ENCODE peak calls at places on chromosomes 16 and 17, in ten cellular contexts. U, N, I, A, X, C, Z, B, W and J are unnamed samples.

GRCh38 chr16:79613009-79613408 is 12.5 kb upstream of the MAF start:
- DNase-seq in I (no peak), A (no peak), B (no peak), N (peak; percentile 61), X (no peak), C (no peak), Z (no peak), U (peak; percentile 52), W (no peak), J (peak; percentile 41)

GRCh38 chr17:57480438-57481196 is 224.3 kb downstream of the MSI2 start:
- DNase-seq in N (peak; percentile 94), I (no peak), B (peak; percentile 89), Z (peak; percentile 19), W (no peak), U (peak; percentile 77), C (no peak), A (no peak), X (no peak), J (peak; percentile 4)

GRCh38 chr16:11685844-11686618 is 17.8 kb downstream of the SNN start:
- DNase-seq in C (no peak), W (no peak), A (peak; percentile 65), U (no peak), Z (no peak), B (peak; percentile 52), N (no peak), I (no peak), X (no peak), J (no peak)

GRCh38 chr17:7177210-7177953 is 1.8 kb downstream of the ASGR1 start:
- DNase-seq in N (peak; percentile 62), C (peak; percentile 64), W (peak; percentile 73), X (peak; percentile 66), U (no peak), B (peak; percentile 74), A (peak; percentile 89), Z (peak; percentile 54), I (no peak), J (peak; percentile 66)

GRCh38 chr17:21455761-21456160 is 79.6 kb downstream of the KCNJ12 start:
- DNase-seq in U (no peak), W (no peak), I (no peak), B (no peak), N (no peak), Z (no peak), C (no peak), A (no peak), X (no peak), J (no peak)

GRCh38 chr16:88747588-88748301 is 37.3 kb downstream of the PIEZO1 start:
- DNase-seq in A (no peak), I (peak; percentile 64), B (peak; percentile 40), C (no peak), U (peak; percentile 52), X (no peak), Z (no peak), N (peak; percentile 71), W (no peak), J (peak; percentile 30)

GRCh38 chr17:48539177-48539576 is 5.7 kb downstream of the HOXB2 start:
- DNase-seq in C (no peak), N (peak; percentile 98), W (no peak), I (no peak), Z (no peak), A (no peak), B (peak; percentile 59), U (peak; percentile 39), X (no peak), J (no peak)

GRCh38 chr17:66076546-66077190 is 115.3 kb downstream of the CEP112 start:
- DNase-seq in U (no peak), W (no peak), N (peak; percentile 38), I (no peak), C (no peak), X (peak; percentile 33), A (no peak), Z (no peak), B (peak; percentile 5), J (no peak)

GRCh38 chr17:8041980-8042379 is 3.1 kb downstream of the ALOX15B start:
- DNase-seq in I (no peak), U (no peak), C (no peak), N (no peak), B (no peak), Z (no peak), X (no peak), A (peak; percentile 62), W (no peak), J (no peak)

GRCh38 chr17:7887038-7887481 is 1.5 kb upstream of the CHD3 start:
- DNase-seq in B (no peak), N (no peak), A (no peak), W (no peak), U (no peak), X (no peak), C (no peak), Z (no peak), I (peak; percentile 75), J (no peak)

GRCh38 chr16:18800674-18801196 is 614 bp downstream of the ARL6IP1 start:
- DNase-seq in X (peak; percentile 28), Z (no peak), W (no peak), N (peak; percentile 32), B (no peak), C (no peak), A (peak; percentile 88), U (no peak), I (no peak), J (peak; percentile 47)

GRCh38 chr17:75077490-75078096 is 10.2 kb upstream of the SLC16A5 start:
- DNase-seq in C (peak; percentile 50), W (peak; percentile 78), X (peak; percentile 86), U (no peak), B (no peak), N (no peak), Z (peak; percentile 39), A (no peak), I (peak; percentile 53), J (no peak)

GRCh38 chr17:42276359-42276608 is at the start of gene STAT5B:
- DNase-seq in N (peak; percentile 27), A (peak; percentile 91), U (no peak), B (peak; percentile 66), C (peak; percentile 63), W (peak; percentile 67), X (peak; percentile 79), I (peak; percentile 46), Z (peak; percentile 64), J (peak; percentile 57)

GRCh38 chr17:80441133-80441578 is 26.2 kb downstream of the ENDOV start:
- DNase-seq in C (peak; percentile 43), X (peak; percentile 47), I (no peak), A (no peak), U (no peak), N (peak; percentile 16), B (peak; percentile 31), W (no peak), Z (no peak), J (peak; percentile 47)

GRCh38 chr17:38844261-38844757 is 9.2 kb downstream of the RPL23 start:
- DNase-seq in N (no peak), I (no peak), A (no peak), U (peak; percentile 25), X (peak; percentile 44), Z (no peak), B (no peak), C (no peak), W (no peak), J (peak; percentile 78)

GRCh38 chr17:79349506-79350400 is 261.1 kb downstream of the RBFOX3 start:
- DNase-seq in U (no peak), W (no peak), C (no peak), N (no peak), Z (no peak), X (peak; percentile 8), B (no peak), A (no peak), I (no peak), J (no peak)

GRCh38 chr17:74852237-74853047 is 7.2 kb downstream of the GRIN2C start:
- DNase-seq in B (no peak), U (peak; percentile 38), X (no peak), N (no peak), I (peak; percentile 61), A (no peak), W (no peak), C (peak; percentile 47), Z (no peak), J (no peak)

GRCh38 chr17:77565166-77565565 is 393.3 kb upstream of the TNRC6C start:
- DNase-seq in Z (no peak), X (no peak), N (no peak), C (no peak), W (peak; percentile 10), A (no peak), B (no peak), U (peak; percentile 17), I (no peak), J (no peak)

GRCh38 chr16:84009282-84009681 is 33.3 kb downstream of the SLC38A8 start:
- DNase-seq in C (no peak), I (no peak), X (no peak), B (no peak), U (no peak), Z (no peak), W (no peak), A (no peak), N (no peak), J (no peak)

GRCh38 chr16:55494994-55495421 is 13.9 kb upstream of the LPCAT2 start:
- DNase-seq in W (no peak), N (peak; percentile 79), B (peak; percentile 86), A (peak; percentile 83), C (no peak), I (peak; percentile 3), X (no peak), U (peak; percentile 75), Z (no peak), J (peak; percentile 71)

GRCh38 chr17:17206149-17206912 is at the start of gene PLD6:
- DNase-seq in U (peak; percentile 54), I (peak; percentile 62), W (peak; percentile 79), N (peak; percentile 60), A (peak; percentile 97), C (peak; percentile 86), Z (peak; percentile 74), X (peak; percentile 83), B (peak; percentile 67), J (peak; percentile 73)

GRCh38 chr17:79019631-79020584 is 4.1 kb upstream of the C1QTNF1 start:
- DNase-seq in N (peak; percentile 80), W (peak; percentile 45), X (peak; percentile 86), C (peak; percentile 59), U (peak; percentile 46), Z (peak; percentile 65), I (peak; percentile 41), B (peak; percentile 77), A (peak; percentile 93), J (peak; percentile 77)

GRCh38 chr17:73901661-73902415 is 257.6 kb upstream of the SDK2 start:
- DNase-seq in Z (peak; percentile 48), N (no peak), A (peak; percentile 86), C (peak; percentile 16), X (peak; percentile 56), W (peak; percentile 60), B (no peak), I (no peak), U (no peak), J (no peak)

GRCh38 chr17:82278786-82279379 is 5.4 kb upstream of the CSNK1D start:
- DNase-seq in Z (no peak), U (no peak), X (no peak), C (no peak), A (no peak), I (no peak), B (no peak), N (no peak), W (no peak), J (no peak)

GRCh38 chr17:546456-546855 is 168.2 kb downstream of the VPS53 start:
- DNase-seq in W (no peak), X (no peak), I (no peak), U (no peak), Z (no peak), C (no peak), A (no peak), N (no peak), B (no peak), J (no peak)

GRCh38 chr16:54446639-54447038 is 160.1 kb upstream of the IRX3 start:
- DNase-seq in B (peak; percentile 74), I (no peak), U (peak; percentile 42), N (peak; percentile 78), W (peak; percentile 43), X (peak; percentile 84), Z (peak; percentile 53), C (no peak), A (peak; percentile 91), J (peak; percentile 94)

GRCh38 chr16:84555418-84556196 is 51.1 kb upstream of the MEAK7 start:
- DNase-seq in A (no peak), B (no peak), N (no peak), C (no peak), X (no peak), W (no peak), I (no peak), U (no peak), Z (no peak), J (no peak)

GRCh38 chr16:15466131-15466530 is 31.7 kb downstream of the BMERB1 start:
- DNase-seq in I (no peak), A (no peak), C (no peak), B (no peak), U (no peak), X (no peak), N (no peak), Z (no peak), W (no peak), J (no peak)